ENCODE peak calls at places on chromosomes 6 and 20, in nine cellular contexts. One of them, this sample, is unnamed.

GRCh38 chr6:128239898-128240509 is 280.4 kb downstream of the PTPRK start:
- DNase-seq in ELR: no peak
- DNase-seq in choroid plexus epithelial cell: no peak
- DNase-seq in cerebellum: no peak
- DNase-seq in fibroblast of mammary gland: no peak
- DNase-seq in endothelial cell: no peak
- DNase-seq in vagina: no peak
- DNase-seq in psoas muscle: no peak
- DNase-seq in KBM-7: peak
- DNase-seq in this sample: no peak

GRCh38 chr20:41275181-41275793 is 42.2 kb downstream of the ZHX3 start:
- DNase-seq in cerebellum: no peak
- DNase-seq in KBM-7: no peak
- DNase-seq in ELR: peak
- DNase-seq in endothelial cell: no peak
- DNase-seq in vagina: no peak
- DNase-seq in choroid plexus epithelial cell: peak
- DNase-seq in psoas muscle: no peak
- DNase-seq in fibroblast of mammary gland: peak
- DNase-seq in this sample: peak

GRCh38 chr6:113586413-113586812 is 270.7 kb upstream of the MARCKS start:
- DNase-seq in endothelial cell: no peak
- DNase-seq in psoas muscle: no peak
- DNase-seq in cerebellum: no peak
- DNase-seq in fibroblast of mammary gland: peak
- DNase-seq in KBM-7: no peak
- DNase-seq in choroid plexus epithelial cell: peak
- DNase-seq in ELR: peak
- DNase-seq in vagina: no peak
- DNase-seq in this sample: peak

GRCh38 chr20:7843613-7844012 is 96.6 kb downstream of the HAO1 start:
- DNase-seq in ELR: no peak
- DNase-seq in vagina: no peak
- DNase-seq in choroid plexus epithelial cell: peak
- DNase-seq in fibroblast of mammary gland: peak
- DNase-seq in psoas muscle: peak
- DNase-seq in cerebellum: no peak
- DNase-seq in KBM-7: no peak
- DNase-seq in endothelial cell: no peak
- DNase-seq in this sample: no peak

GRCh38 chr6:158815379-158815724 is 3.8 kb downstream of the EZR start:
- DNase-seq in endothelial cell: no peak
- DNase-seq in fibroblast of mammary gland: no peak
- DNase-seq in vagina: no peak
- DNase-seq in choroid plexus epithelial cell: no peak
- DNase-seq in psoas muscle: no peak
- DNase-seq in cerebellum: no peak
- DNase-seq in ELR: no peak
- DNase-seq in KBM-7: no peak
- DNase-seq in this sample: no peak

GRCh38 chr6:115948751-115949150 is 111.9 kb downstream of the FRK start:
- DNase-seq in fibroblast of mammary gland: no peak
- DNase-seq in ELR: no peak
- DNase-seq in vagina: no peak
- DNase-seq in psoas muscle: no peak
- DNase-seq in KBM-7: no peak
- DNase-seq in endothelial cell: no peak
- DNase-seq in cerebellum: no peak
- DNase-seq in choroid plexus epithelial cell: no peak
- DNase-seq in this sample: no peak

GRCh38 chr6:29524444-29524843 is 35.1 kb downstream of the UBD start:
- DNase-seq in fibroblast of mammary gland: no peak
- DNase-seq in endothelial cell: no peak
- DNase-seq in cerebellum: no peak
- DNase-seq in ELR: no peak
- DNase-seq in vagina: peak
- DNase-seq in psoas muscle: no peak
- DNase-seq in choroid plexus epithelial cell: no peak
- DNase-seq in KBM-7: no peak
- DNase-seq in this sample: no peak

GRCh38 chr6:14765106-14765505 is 480.8 kb upstream of the JARID2 start:
- DNase-seq in choroid plexus epithelial cell: no peak
- DNase-seq in KBM-7: no peak
- DNase-seq in fibroblast of mammary gland: peak
- DNase-seq in vagina: no peak
- DNase-seq in cerebellum: no peak
- DNase-seq in ELR: peak
- DNase-seq in psoas muscle: no peak
- DNase-seq in endothelial cell: no peak
- DNase-seq in this sample: no peak

GRCh38 chr20:61355096-61355495 is 103.0 kb downstream of the CDH4 start:
- DNase-seq in KBM-7: no peak
- DNase-seq in psoas muscle: no peak
- DNase-seq in choroid plexus epithelial cell: no peak
- DNase-seq in fibroblast of mammary gland: peak
- DNase-seq in vagina: no peak
- DNase-seq in ELR: no peak
- DNase-seq in endothelial cell: no peak
- DNase-seq in cerebellum: no peak
- DNase-seq in this sample: peak

GRCh38 chr20:17648782-17649730 is 33.0 kb downstream of the RRBP1 start:
- DNase-seq in psoas muscle: peak
- DNase-seq in fibroblast of mammary gland: no peak
- DNase-seq in cerebellum: peak
- DNase-seq in ELR: peak
- DNase-seq in endothelial cell: peak
- DNase-seq in KBM-7: no peak
- DNase-seq in vagina: no peak
- DNase-seq in choroid plexus epithelial cell: peak
- DNase-seq in this sample: peak

GRCh38 chr6:118787746-118788419 is 106.1 kb upstream of the ASF1A start:
- DNase-seq in cerebellum: no peak
- DNase-seq in psoas muscle: no peak
- DNase-seq in vagina: no peak
- DNase-seq in endothelial cell: no peak
- DNase-seq in choroid plexus epithelial cell: peak
- DNase-seq in ELR: no peak
- DNase-seq in fibroblast of mammary gland: peak
- DNase-seq in KBM-7: peak
- DNase-seq in this sample: no peak

GRCh38 chr20:53608456-53609413 is 15.1 kb upstream of the ZNF217 start:
- DNase-seq in psoas muscle: peak
- DNase-seq in choroid plexus epithelial cell: peak
- DNase-seq in vagina: peak
- DNase-seq in ELR: no peak
- DNase-seq in KBM-7: no peak
- DNase-seq in endothelial cell: no peak
- DNase-seq in cerebellum: no peak
- DNase-seq in fibroblast of mammary gland: no peak
- DNase-seq in this sample: peak